ENCODE peak calls at places on chromosome 1, in nine cellular contexts. J, E, B, A, S, C, Q, H and P are unnamed samples.

GRCh38 chr1:42392255-42392654 is 11.7 kb downstream of the RIMKLA start:
- DNase-seq in J (no peak), E (no peak), B (no peak), A (no peak), S (no peak), C (no peak), Q (no peak), H (no peak), P (no peak)

GRCh38 chr1:54397090-54397591 is 9.1 kb downstream of the SSBP3 start:
- DNase-seq in J (peak; percentile 94), E (peak; percentile 90), B (no peak), A (no peak), S (no peak), C (peak; percentile 69), Q (no peak), H (no peak), P (no peak)

GRCh38 chr1:60974524-60974923 is 107.8 kb upstream of the NFIA start:
- DNase-seq in J (no peak), E (no peak), B (no peak), A (no peak), S (no peak), C (no peak), Q (peak; percentile 66), H (no peak), P (peak; percentile 9)

GRCh38 chr1:8653878-8654277 is 163.6 kb downstream of the RERE start:
- DNase-seq in J (no peak), E (no peak), B (no peak), A (no peak), S (no peak), C (no peak), Q (no peak), H (no peak), P (no peak)

GRCh38 chr1:72282690-72283203 is 408 bp upstream of the NEGR1 start:
- DNase-seq in J (peak; percentile 90), E (peak; percentile 91), B (peak; percentile 98), A (peak; percentile 94), S (peak; percentile 81), C (peak; percentile 76), Q (peak; percentile 95), H (peak; percentile 68), P (peak; percentile 87)

GRCh38 chr1:55586771-55587170 is 371.6 kb upstream of the USP24 start:
- DNase-seq in J (no peak), E (no peak), B (no peak), A (no peak), S (no peak), C (no peak), Q (no peak), H (no peak), P (no peak)

GRCh38 chr1:235775461-235775860 is 91.2 kb downstream of the LYST start:
- DNase-seq in J (no peak), E (no peak), B (no peak), A (no peak), S (no peak), C (no peak), Q (no peak), H (no peak), P (no peak)

GRCh38 chr1:174967845-174968705 is 31.7 kb upstream of the CACYBP start:
- DNase-seq in J (no peak), E (no peak), B (no peak), A (no peak), S (no peak), C (no peak), Q (no peak), H (no peak), P (no peak)

GRCh38 chr1:228490120-228491078 is 3.2 kb downstream of the RNF187 start:
- DNase-seq in J (no peak), E (peak; percentile 78), B (peak; percentile 57), A (peak; percentile 37), S (no peak), C (peak; percentile 53), Q (no peak), H (no peak), P (no peak)

GRCh38 chr1:20494609-20495311 is 8.8 kb upstream of the CAMK2N1 start:
- DNase-seq in J (no peak), E (no peak), B (peak; percentile 24), A (no peak), S (no peak), C (no peak), Q (no peak), H (no peak), P (no peak)

GRCh38 chr1:93448983-93449805 is 1.3 kb downstream of the FNBP1L start:
- DNase-seq in J (peak; percentile 67), E (no peak), B (peak; percentile 28), A (peak; percentile 79), S (peak; percentile 50), C (no peak), Q (peak; percentile 60), H (peak; percentile 74), P (peak; percentile 64)

GRCh38 chr1:218739426-218739825 is 394.3 kb downstream of the TGFB2 start:
- DNase-seq in J (peak; percentile 45), E (peak; percentile 79), B (no peak), A (no peak), S (no peak), C (peak; percentile 21), Q (no peak), H (peak; percentile 38), P (no peak)

GRCh38 chr1:96641292-96641691 is 80.3 kb upstream of the PTBP2 start:
- DNase-seq in J (no peak), E (no peak), B (no peak), A (no peak), S (no peak), C (no peak), Q (no peak), H (no peak), P (no peak)

GRCh38 chr1:43893020-43893419 is 40.6 kb upstream of the ARTN start:
- DNase-seq in J (no peak), E (no peak), B (no peak), A (no peak), S (no peak), C (no peak), Q (no peak), H (no peak), P (no peak)

GRCh38 chr1:238658766-238659165 is 727.6 kb upstream of the CHRM3 start:
- DNase-seq in J (no peak), E (no peak), B (no peak), A (no peak), S (no peak), C (no peak), Q (no peak), H (no peak), P (no peak)

GRCh38 chr1:171868217-171868616 is 26.9 kb downstream of the DNM3 start:
- DNase-seq in J (no peak), E (no peak), B (no peak), A (no peak), S (no peak), C (peak; percentile 5), Q (no peak), H (no peak), P (no peak)

GRCh38 chr1:150162862-150163706 is 13.4 kb downstream of the PLEKHO1 start:
- DNase-seq in J (peak; percentile 85), E (peak; percentile 91), B (peak; percentile 98), A (peak; percentile 85), S (peak; percentile 85), C (peak; percentile 90), Q (peak; percentile 89), H (peak; percentile 77), P (peak; percentile 71)
- H3K27ac ChIP-seq in J (peak overlapping the region; percentile 95), E (peak overlapping the region; percentile 91), B (peak overlapping the region; percentile 99), A (peak overlapping the region; percentile 89), S (peak overlapping the region; percentile 33), C (peak overlapping the region; percentile 84), Q (peak overlapping the region; percentile 92), H (peak overlapping the region; percentile 84), P (peak overlapping the region; percentile 27)

DNA sequence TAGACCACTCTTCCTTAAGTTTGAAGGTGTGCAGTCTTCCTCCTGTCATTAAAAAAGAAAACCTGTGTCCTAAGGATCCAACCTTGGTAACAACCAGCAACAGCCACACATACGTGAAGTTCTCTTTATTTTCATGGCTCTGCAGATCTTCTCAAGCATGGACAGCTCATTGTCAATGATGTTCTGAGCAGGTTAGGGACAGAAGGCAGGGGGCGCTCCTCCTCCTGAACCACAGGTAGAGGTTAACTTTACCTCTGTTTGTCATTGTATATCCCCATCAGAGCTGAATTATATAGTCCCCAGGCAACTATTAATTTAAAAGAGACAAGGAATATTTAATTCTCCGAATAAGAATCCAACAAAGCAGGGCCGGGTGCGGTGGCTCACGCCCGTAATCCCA is 52.5 kb upstream of the CR2 start:
- DNase-seq in J (no peak), E (no peak), B (no peak), A (no peak), S (no peak), C (no peak), Q (no peak), H (no peak), P (no peak)
- TF ChIP-seq CTCF in J (no peak), E (no peak), B (peak; percentile 28), A (no peak), S (no peak), C (no peak), Q (peak; percentile 18), H (no peak), P (peak; percentile 65)

GRCh38 chr1:177505905-177506590 is 335.3 kb downstream of the BRINP2 start:
- DNase-seq in J (no peak), E (no peak), B (peak; percentile 35), A (no peak), S (no peak), C (no peak), Q (no peak), H (no peak), P (no peak)

GRCh38 chr1:177514207-177514606 is 343.4 kb downstream of the BRINP2 start:
- DNase-seq in J (no peak), E (no peak), B (no peak), A (no peak), S (no peak), C (no peak), Q (no peak), H (no peak), P (no peak)

GRCh38 chr1:177511036-177511435 is 340.3 kb downstream of the BRINP2 start:
- DNase-seq in J (no peak), E (no peak), B (no peak), A (no peak), S (no peak), C (no peak), Q (no peak), H (no peak), P (no peak)
- H3K27me3 ChIP-seq in J (no peaks in the 10 kb centered on the region), E (no peaks in the 10 kb centered on the region), B (no peaks in the 10 kb centered on the region), A (no peaks in the 10 kb centered on the region), S (no peaks in the 10 kb centered on the region), C (peaks cover 54% of the 10 kb centered on the region), Q (no peaks in the 10 kb centered on the region), H (no peaks in the 10 kb centered on the region), P (no peaks in the 10 kb centered on the region)

GRCh38 chr1:204380293-204380831 is 20.6 kb upstream of the PLEKHA6 start:
- DNase-seq in J (no peak), E (no peak), B (no peak), A (no peak), S (no peak), C (no peak), Q (no peak), H (no peak), P (no peak)

GRCh38 chr1:204376919-204377799 is 17.4 kb upstream of the PLEKHA6 start:
- DNase-seq in J (no peak), E (no peak), B (no peak), A (peak; percentile 82), S (peak; percentile 94), C (no peak), Q (no peak), H (peak; percentile 95), P (peak; percentile 13)

GRCh38 chr1:204382714-204383083 is 23.0 kb upstream of the PLEKHA6 start:
- DNase-seq in J (no peak), E (no peak), B (no peak), A (no peak), S (no peak), C (no peak), Q (no peak), H (no peak), P (no peak)

GRCh38 chr1:204383163-204383904 is 23.6 kb upstream of the PLEKHA6 start:
- DNase-seq in J (no peak), E (no peak), B (no peak), A (no peak), S (no peak), C (no peak), Q (no peak), H (no peak), P (no peak)

GRCh38 chr1:204377800-204378608 is 18.3 kb upstream of the PLEKHA6 start:
- DNase-seq in J (peak; percentile 26), E (no peak), B (peak; percentile 29), A (peak; percentile 89), S (peak; percentile 43), C (no peak), Q (peak; percentile 60), H (peak; percentile 83), P (peak; percentile 89)
- H3K27ac ChIP-seq in J (no peak overlapping the region), E (no peak overlapping the region), B (no peak overlapping the region), A (peak overlapping the region; percentile 33), S (peak overlapping the region; percentile 33), C (no peak overlapping the region), Q (no peak overlapping the region), H (peak overlapping the region; percentile 92), P (peak overlapping the region; percentile 25)